ENCODE peak calls at places on chromosomes 6 and 20, in five cellular contexts. K is body of pancreas, A is RWPE2, M is NB4, L is foreskin fibroblast. H is an unnamed sample.

GRCh38 chr6:11653028-11653583 is 115.6 kb downstream of the TMEM170B start:
- DNase-seq in M (peak; percentile 54), A (no peak), L (peak; percentile 96), K (peak; percentile 31), H (peak; percentile 43)

GRCh38 chr6:90159452-90159851 is 137.2 kb downstream of the BACH2 start:
- DNase-seq in M (no peak), L (no peak), A (no peak), K (no peak), H (no peak)

GRCh38 chr6:25250878-25251277 is 28.3 kb upstream of the CARMIL1 start:
- DNase-seq in A (no peak), M (no peak), K (no peak), L (peak; percentile 34), H (no peak)

GRCh38 chr20:53788253-53789022 is 194.8 kb upstream of the ZNF217 start:
- DNase-seq in K (no peak), M (no peak), L (no peak), A (peak; percentile 34), H (peak; percentile 10)

GRCh38 chr20:23826541-23827018 is at the start of gene CST2:
- DNase-seq in A (no peak), K (no peak), M (no peak), L (peak; percentile 12), H (no peak)

GRCh38 chr6:53986165-53986720 is 125.0 kb upstream of the MLIP start:
- DNase-seq in M (peak; percentile 26), L (peak; percentile 36), A (no peak), K (peak; percentile 50), H (peak; percentile 56)

GRCh38 chr20:46137816-46138215 is 19.7 kb downstream of the CD40 start:
- DNase-seq in M (no peak), A (no peak), K (no peak), L (no peak), H (no peak)

GRCh38 chr20:49384437-49385434 is 97.7 kb downstream of the KCNB1 start:
- DNase-seq in L (peak; percentile 16), K (peak; percentile 37), A (no peak), M (peak; percentile 75), H (peak; percentile 87)

GRCh38 chr6:38477680-38478260 is 162.0 kb downstream of the BTBD9 start:
- DNase-seq in M (no peak), K (no peak), A (no peak), L (no peak), H (no peak)

GRCh38 chr6:138205437-138206094 is 12.7 kb downstream of the PBOV1 start:
- DNase-seq in K (no peak), M (no peak), L (no peak), A (no peak), H (no peak)

GRCh38 chr6:12150812-12151432 is 138.8 kb downstream of the HIVEP1 start:
- DNase-seq in A (no peak), K (peak; percentile 17), L (no peak), M (peak; percentile 56), H (peak; percentile 71)

GRCh38 chr20:63398744-63399514 is 37.8 kb upstream of the CHRNA4 start:
- DNase-seq in K (no peak), M (no peak), L (no peak), A (peak; percentile 88), H (no peak)

GRCh38 chr6:14464049-14464448 is 346.5 kb downstream of the CD83 start:
- DNase-seq in L (no peak), K (no peak), M (peak; percentile 93), A (no peak), H (no peak)

GRCh38 chr6:2038096-2038495 is 207.3 kb downstream of the GMDS start:
- DNase-seq in K (no peak), L (no peak), A (no peak), M (peak; percentile 49), H (no peak)

GRCh38 chr6:3585320-3585935 is 128.6 kb upstream of the SLC22A23 start:
- DNase-seq in A (no peak), M (no peak), L (peak; percentile 77), K (no peak), H (no peak)

GRCh38 chr20:51525241-51526104 is 17.0 kb downstream of the NFATC2 start:
- DNase-seq in M (peak; percentile 87), A (no peak), K (peak; percentile 41), L (no peak), H (no peak)

DNA sequence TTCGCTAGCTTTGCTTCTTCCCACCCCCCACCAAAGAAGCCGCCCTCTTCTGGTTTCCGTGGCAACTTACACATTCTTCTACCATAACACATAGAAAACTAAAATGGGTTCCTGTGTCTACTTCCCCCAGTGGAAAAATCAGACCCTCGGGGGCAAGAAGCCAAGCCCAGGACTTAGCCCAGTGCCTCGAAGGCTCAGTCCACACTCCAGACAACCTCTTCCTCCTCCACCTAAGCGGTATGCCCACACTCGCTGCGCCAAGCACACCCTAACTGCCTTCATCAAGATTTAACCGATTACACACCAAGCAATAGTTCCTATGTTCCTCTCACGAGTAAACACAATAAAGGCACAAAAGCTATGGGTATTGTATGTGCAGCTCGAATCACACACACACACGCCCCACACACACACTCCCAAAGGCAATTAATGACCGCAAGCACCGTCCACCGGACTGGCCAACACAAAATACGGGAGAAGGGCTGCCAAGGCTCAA is 537 bp downstream of the PPIL4 start:
- DNase-seq in L (peak; percentile 54), A (no peak), K (peak; percentile 49), M (peak; percentile 74), H (peak; percentile 57)
- TF ChIP-seq CTCF in L (no peak), A (no peak), K (no peak), M (peak; percentile 3), H (peak; percentile 11)

GRCh38 chr6:84055646-84056045 is 22.1 kb downstream of the MRAP2 start:
- DNase-seq in A (no peak), M (no peak), K (no peak), L (no peak), H (no peak)

GRCh38 chr6:84048588-84048987 is 15.0 kb downstream of the MRAP2 start:
- DNase-seq in L (no peak), M (no peak), A (no peak), K (no peak), H (no peak)

GRCh38 chr6:84050408-84050807 is 16.8 kb downstream of the MRAP2 start:
- DNase-seq in L (no peak), K (no peak), A (no peak), M (peak; percentile 5), H (no peak)

GRCh38 chr6:84052883-84053241 is 19.3 kb downstream of the MRAP2 start:
- DNase-seq in L (no peak), M (no peak), A (no peak), K (no peak), H (no peak)

DNA sequence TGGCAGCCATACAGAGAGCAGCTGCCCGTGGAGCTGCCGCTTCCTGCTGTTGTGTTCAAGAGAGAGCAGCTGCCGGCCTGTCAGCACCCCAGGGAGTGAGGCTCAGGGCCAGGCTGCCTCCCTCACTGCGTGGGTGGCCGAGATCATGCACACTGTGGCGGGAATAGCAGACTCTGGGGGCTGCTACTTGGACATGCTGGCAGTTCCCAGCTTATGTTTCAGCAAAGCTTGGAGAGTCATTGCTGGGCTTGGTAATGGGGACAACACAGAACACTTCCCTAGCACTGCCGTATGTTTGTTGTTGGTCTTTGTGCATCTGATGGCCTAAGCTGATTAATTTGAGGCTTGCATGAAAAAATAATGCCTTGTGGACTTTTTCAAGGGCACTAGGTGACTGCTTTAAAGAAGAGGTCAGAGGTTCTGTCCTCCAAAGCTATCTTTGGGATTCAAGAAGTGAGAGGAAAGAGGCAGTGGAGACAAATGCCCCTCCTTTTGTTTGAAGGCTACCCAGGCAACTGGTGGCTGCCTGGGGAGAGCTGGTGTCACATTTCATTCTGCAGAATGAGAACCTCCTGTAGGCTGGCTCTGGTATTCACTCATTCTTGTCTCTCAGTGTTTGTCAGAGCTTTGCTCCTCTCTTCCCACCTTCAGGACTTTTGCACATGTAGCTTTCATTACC is 18.8 kb downstream of the MRAP2 start:
- DNase-seq in A (no peak), L (peak; percentile 61), M (peak; percentile 5), K (peak; percentile 64), H (peak; percentile 16)
- H3K4me3 ChIP-seq in A (no peak overlapping the region), L (no peak overlapping the region), M (no peak overlapping the region), K (no peak overlapping the region), H (no peak overlapping the region)

GRCh38 chr6:139376604-139377218 is 2.3 kb upstream of the CITED2 start:
- DNase-seq in K (peak; percentile 95), A (no peak), L (peak; percentile 47), M (peak; percentile 56), H (peak; percentile 80)
- TF ChIP-seq CTCF in K (no peak), A (peak; percentile 27), L (no peak), M (no peak), H (peak; percentile 17)

GRCh38 chr20:61285691-61286090 is 33.6 kb downstream of the CDH4 start:
- DNase-seq in M (no peak), L (no peak), K (no peak), A (no peak), H (no peak)
- H3K4me3 ChIP-seq in M (no peak overlapping the region), L (no peak overlapping the region), K (no peak overlapping the region), A (no peak overlapping the region), H (no peak overlapping the region)

GRCh38 chr20:60050193-60050960 is 92.2 kb downstream of the CDH26 start:
- DNase-seq in K (peak; percentile 46), L (no peak), M (no peak), A (peak; percentile 86), H (peak; percentile 86)
- TF ChIP-seq CTCF in K (peak; percentile 27), L (no peak), M (peak; percentile 26), A (peak; percentile 94), H (peak; percentile 94)

DNA sequence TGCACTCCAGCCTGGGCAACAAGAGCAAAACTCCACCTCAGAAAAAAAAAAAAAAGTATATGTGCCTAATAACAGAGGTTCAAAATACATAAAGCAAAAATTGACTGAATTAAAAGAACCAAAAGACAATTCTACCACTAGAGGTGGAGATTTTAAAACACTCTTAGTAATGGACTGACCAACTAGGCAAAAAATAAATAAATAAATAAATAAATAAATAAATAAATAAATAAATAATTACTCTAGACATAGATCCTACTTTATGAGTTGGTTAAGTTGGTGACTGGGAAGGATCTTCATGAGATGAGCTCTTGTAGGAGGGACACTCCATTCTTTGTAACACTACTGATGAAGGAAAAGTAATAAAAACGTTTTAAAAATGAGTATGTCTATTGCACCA is 113.9 kb downstream of the SGK1 start:
- DNase-seq in M (no peak), K (no peak), L (no peak), A (no peak), H (no peak)
- H3K4me3 ChIP-seq in M (no peak overlapping the region), K (no peak overlapping the region), L (no peak overlapping the region), A (no peak overlapping the region), H (no peak overlapping the region)

GRCh38 chr6:116287668-116288282 is 8.0 kb upstream of the TSPYL1 start:
- DNase-seq in L (peak; percentile 35), M (peak; percentile 61), K (peak; percentile 16), A (no peak), H (no peak)
- TF ChIP-seq CTCF in L (peak; percentile 69), M (peak; percentile 80), K (peak; percentile 84), A (peak; percentile 93), H (peak; percentile 76)

DNA sequence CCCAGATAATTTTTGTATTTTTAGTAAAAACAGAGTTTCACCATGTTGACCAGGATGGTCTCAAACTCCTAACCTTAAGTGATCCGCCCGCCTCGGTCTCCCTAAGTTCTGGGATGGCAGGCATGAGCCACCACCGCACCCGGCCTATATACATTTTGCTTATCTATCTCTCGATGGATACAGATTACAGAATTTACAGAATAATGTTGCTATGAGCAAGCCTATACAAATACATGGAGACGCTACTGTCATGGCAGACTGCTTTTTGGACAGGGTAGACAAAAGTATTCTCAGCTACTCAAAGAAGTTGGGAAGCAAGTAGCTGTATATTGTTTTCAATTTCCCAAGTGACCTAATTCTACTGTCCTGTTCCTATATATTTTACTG is 1.6 kb downstream of the HSPA1L start:
- DNase-seq in K (no peak), L (no peak), A (no peak), M (no peak), H (no peak)
- H3K4me3 ChIP-seq in K (no peak overlapping the region), L (no peak overlapping the region), A (peak overlapping the region; percentile 27), M (no peak overlapping the region), H (no peak overlapping the region)